ENCODE peak calls at places on chromosome 16, in five cellular contexts. D, X, M, E and J are unnamed samples.
A peak's percentile ranks its signal among the peaks of the same experiment; 100 is the strongest.

GRCh38 chr16:10817514-10817913 is 1.1 kb downstream of the TVP23A start:
- DNase-seq in D (no peak), E (no peak), M (no peak), X (no peak), J (no peak)

GRCh38 chr16:66367968-66368891 is 1.7 kb downstream of the CDH5 start:
- DNase-seq in M (peak; percentile 39), X (no peak), D (no peak), E (no peak), J (no peak)

GRCh38 chr16:12208341-12209035 is 232.0 kb downstream of the SNX29 start:
- DNase-seq in D (no peak), E (no peak), M (no peak), X (no peak), J (no peak)

GRCh38 chr16:83947642-83948234 is 5.3 kb upstream of the OSGIN1 start:
- DNase-seq in M (no peak), E (no peak), D (no peak), X (no peak), J (no peak)

GRCh38 chr16:30088832-30089624 is 2.7 kb downstream of the TBX6 start:
- DNase-seq in M (no peak), D (no peak), X (no peak), E (no peak), J (no peak)

GRCh38 chr16:66278111-66278531 is 88.4 kb upstream of the CDH5 start:
- DNase-seq in D (no peak), M (no peak), E (peak; percentile 59), X (no peak), J (peak; percentile 33)

GRCh38 chr16:74226361-74226979 is 70.1 kb upstream of the PSMD7 start:
- DNase-seq in M (peak; percentile 49), X (no peak), E (no peak), D (no peak), J (no peak)

GRCh38 chr16:50712568-50712914 is 19.1 kb downstream of the NOD2 start:
- DNase-seq in X (no peak), M (no peak), D (no peak), E (no peak), J (no peak)

GRCh38 chr16:49462989-49463371 is 89.4 kb downstream of the C16orf78 start:
- DNase-seq in M (no peak), E (peak; percentile 17), X (no peak), D (no peak), J (peak; percentile 43)

GRCh38 chr16:49460786-49461470 is 87.3 kb downstream of the C16orf78 start:
- DNase-seq in M (no peak), E (peak; percentile 7), D (no peak), X (no peak), J (peak; percentile 28)

GRCh38 chr16:49462356-49462988 is 88.9 kb downstream of the C16orf78 start:
- DNase-seq in D (no peak), M (no peak), X (no peak), E (no peak), J (no peak)

GRCh38 chr16:49459953-49460735 is 86.5 kb downstream of the C16orf78 start:
- DNase-seq in X (no peak), E (peak; percentile 11), D (no peak), M (no peak), J (peak; percentile 7)

GRCh38 chr16:49461517-49461951 is 87.9 kb downstream of the C16orf78 start:
- DNase-seq in X (no peak), M (no peak), E (peak; percentile 2), D (no peak), J (peak; percentile 59)
- H3K4me1 ChIP-seq in X (no peaks in the 10 kb centered on the region), M (peaks cover 6% of the 10 kb centered on the region), E (peaks cover 6% of the 10 kb centered on the region), D (peaks cover 6% of the 10 kb centered on the region), J (no peaks in the 10 kb centered on the region)

GRCh38 chr16:64440421-64440831 is 681.4 kb downstream of the CDH11 start:
- DNase-seq in M (no peak), X (no peak), D (no peak), E (no peak), J (no peak)
- TF ChIP-seq POLR2AphosphoS5 in M (no peak), X (no peak), D (no peak), E (no peak), J (no peak)

DNA sequence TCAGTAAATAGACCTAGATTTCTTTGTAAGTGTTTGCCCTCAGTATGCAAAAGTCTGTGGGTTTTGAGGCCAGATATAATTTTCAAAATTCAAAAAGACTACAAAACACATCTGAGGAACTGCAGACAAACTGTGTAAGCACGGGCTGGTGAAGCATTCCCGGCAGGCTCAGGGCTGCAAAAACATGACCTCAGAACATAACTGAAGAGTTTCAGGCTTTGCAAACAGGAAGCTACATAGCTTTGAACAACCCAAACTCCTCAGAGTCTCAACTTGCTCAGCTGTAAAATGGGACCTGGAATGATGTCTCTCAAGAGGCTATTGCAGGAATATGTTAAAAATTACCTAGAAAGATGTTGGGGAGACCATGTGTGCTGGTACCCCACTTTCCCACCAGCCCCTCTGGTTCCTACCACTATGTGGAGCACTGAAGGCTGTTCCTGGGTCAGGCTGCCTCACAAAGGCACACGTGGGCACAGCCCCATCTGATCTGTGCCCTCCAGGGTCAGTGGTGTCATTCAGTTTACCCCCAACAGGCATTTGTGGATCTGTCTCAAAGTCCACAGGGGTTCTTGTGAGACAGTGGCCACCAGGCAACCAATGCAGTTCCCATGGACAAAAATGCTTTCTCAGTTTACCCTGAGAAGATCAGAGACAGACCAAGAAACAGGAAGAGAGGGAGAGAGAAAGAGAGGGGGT is 72.9 kb downstream of the CREBBP start:
- DNase-seq in D (no peak), M (no peak), X (no peak), E (no peak), J (no peak)
- H3K4me1 ChIP-seq in D (peaks cover 8% of the 10 kb centered on the region), M (peaks cover 22% of the 10 kb centered on the region), X (no peaks in the 10 kb centered on the region), E (peaks cover 80% of the 10 kb centered on the region), J (no peaks in the 10 kb centered on the region)

DNA sequence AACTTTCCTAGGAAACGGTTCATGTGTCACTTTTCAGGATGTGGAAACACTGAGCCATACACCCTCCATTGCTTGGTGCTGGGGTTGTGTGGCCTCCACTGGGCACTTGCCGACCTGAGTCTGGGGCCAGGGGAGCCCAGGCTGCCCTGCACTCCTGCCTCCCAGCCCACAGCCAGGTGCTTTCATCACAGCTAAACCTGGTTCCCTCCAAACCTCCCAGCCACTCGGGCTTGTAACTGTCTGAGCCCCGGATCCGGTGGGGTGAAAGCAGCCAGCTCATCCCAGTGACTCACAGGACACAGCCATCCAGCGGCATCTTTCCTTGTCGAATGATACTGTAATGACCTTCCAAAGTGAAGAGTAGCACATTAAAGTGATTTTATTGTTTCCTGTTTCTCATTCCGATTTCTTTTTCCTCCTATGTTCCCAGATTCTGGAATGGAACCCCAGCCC is 19.8 kb downstream of the CARHSP1 start:
- DNase-seq in X (no peak), E (no peak), M (no peak), D (no peak), J (peak; percentile 63)
- TF ChIP-seq POLR2AphosphoS5 in X (no peak), E (no peak), M (peak; percentile 36), D (no peak), J (no peak)

GRCh38 chr16:81843243-81843582 is 64.1 kb downstream of the PLCG2 start:
- DNase-seq in M (no peak), X (no peak), E (no peak), D (no peak), J (no peak)
- H3K4me1 ChIP-seq in M (no peaks in the 10 kb centered on the region), X (no peaks in the 10 kb centered on the region), E (no peaks in the 10 kb centered on the region), D (no peaks in the 10 kb centered on the region), J (no peaks in the 10 kb centered on the region)

GRCh38 chr16:89565506-89566372 is 5.3 kb downstream of the RPL13 start:
- DNase-seq in D (peak; percentile 59), X (peak; percentile 61), M (peak; percentile 85), E (peak; percentile 70), J (no peak)
- TF ChIP-seq POLR2AphosphoS5 in D (peak; percentile 26), X (no peak), M (no peak), E (no peak), J (no peak)

DNA sequence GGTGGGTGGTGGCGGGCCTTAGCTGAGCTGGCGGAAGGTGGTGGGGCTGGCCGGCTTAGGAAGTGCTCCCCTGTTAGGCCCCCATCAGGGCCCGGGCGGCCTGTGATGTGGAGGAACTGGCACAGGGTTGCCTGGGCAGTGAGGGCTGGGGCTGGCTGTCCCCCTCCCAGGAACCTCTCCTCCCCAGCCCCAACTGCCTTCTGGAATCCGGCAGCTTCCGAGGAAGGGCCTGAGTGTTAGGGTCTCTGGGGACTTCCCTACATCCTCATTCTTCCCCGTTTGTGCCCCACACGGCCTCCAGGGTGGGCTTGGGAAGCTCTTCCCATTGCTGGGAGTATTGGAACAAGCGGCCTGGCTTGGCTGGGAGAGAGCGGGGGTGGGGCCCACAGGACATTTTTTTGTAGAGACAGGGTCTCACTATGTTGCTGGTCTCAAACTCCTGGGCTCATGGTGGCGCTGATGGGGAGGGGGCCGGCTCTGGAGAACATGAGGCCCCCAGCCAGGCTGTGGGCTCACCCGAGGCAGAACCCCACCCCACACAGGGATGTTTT is 89.9 kb upstream of the CIBAR2 start:
- DNase-seq in M (peak; percentile 47), X (no peak), E (no peak), D (no peak), J (no peak)
- H3K4me1 ChIP-seq in M (peaks cover 20% of the 10 kb centered on the region), X (peaks cover 12% of the 10 kb centered on the region), E (peaks cover 82% of the 10 kb centered on the region), D (peaks cover 69% of the 10 kb centered on the region), J (peaks cover 83% of the 10 kb centered on the region)

GRCh38 chr16:68287276-68288251 is 23.2 kb downstream of the SLC7A6OS start:
- DNase-seq in M (no peak), X (peak; percentile 72), D (no peak), E (no peak), J (peak; percentile 87)
- TF ChIP-seq POLR2AphosphoS5 in M (no peak), X (peak; percentile 37), D (no peak), E (no peak), J (no peak)

GRCh38 chr16:89921131-89921698 is 1.9 kb upstream of the TUBB3 start:
- DNase-seq in E (no peak), M (peak; percentile 38), D (no peak), X (no peak), J (no peak)

GRCh38 chr16:89919535-89920406 is 1.1 kb downstream of the MC1R start:
- DNase-seq in X (no peak), M (no peak), E (no peak), D (no peak), J (no peak)

GRCh38 chr16:89922477-89922883 is 662 bp upstream of the TUBB3 start:
- DNase-seq in M (peak; percentile 71), E (peak; percentile 50), X (peak; percentile 65), D (peak; percentile 55), J (peak; percentile 92)

GRCh38 chr16:89921699-89922476 is 1.3 kb upstream of the TUBB3 start:
- DNase-seq in D (peak; percentile 76), X (no peak), M (peak; percentile 60), E (peak; percentile 58), J (peak; percentile 93)

GRCh38 chr16:89920723-89921122 is 2.1 kb downstream of the MC1R start:
- DNase-seq in E (no peak), M (no peak), X (no peak), D (no peak), J (no peak)
- H3K4me1 ChIP-seq in E (peaks cover 71% of the 10 kb centered on the region), M (peaks cover 35% of the 10 kb centered on the region), X (peaks cover 28% of the 10 kb centered on the region), D (peaks cover 87% of the 10 kb centered on the region), J (peaks cover 57% of the 10 kb centered on the region)